ENCODE peak calls at places on chromosomes 7 and 10, in six cellular contexts. C is stomach, O is tibial nerve, V is esophagus squamous epithelium, S is thyroid gland, A is transverse colon. E is an unnamed sample.

GRCh38 chr10:62433181-62433692 is 59.1 kb downstream of the ZNF365 start:
- DNase-seq in S (no peak), C (no peak), O (no peak), V (no peak), A (no peak), E (peak)

GRCh38 chr7:116863168-116863670 is 832 bp downstream of the CAPZA2 start:
- DNase-seq in V (no peak), A (peak), S (no peak), C (no peak), O (no peak), E (no peak)

GRCh38 chr7:103967401-103967800 is 22.1 kb downstream of the RELN start:
- DNase-seq in A (no peak), V (no peak), S (no peak), O (no peak), C (no peak), E (no peak)

GRCh38 chr7:154583454-154583853 is 419.5 kb downstream of the PAXIP1 start:
- DNase-seq in O (no peak), S (no peak), A (no peak), V (no peak), C (no peak), E (no peak)

GRCh38 chr10:122362621-122363020 is 11.9 kb upstream of the PLEKHA1 start:
- DNase-seq in C (no peak), O (no peak), A (no peak), S (no peak), V (no peak), E (no peak)

GRCh38 chr7:128265156-128265905 is 24.3 kb downstream of the LEP start:
- DNase-seq in A (no peak), C (no peak), V (no peak), S (no peak), O (no peak), E (no peak)

GRCh38 chr10:20034732-20035131 is 218.5 kb downstream of the PLXDC2 start:
- DNase-seq in V (no peak), A (no peak), O (no peak), S (no peak), C (no peak), E (no peak)

GRCh38 chr7:150737265-150738055 is at the start of gene GIMAP5:
- DNase-seq in C (no peak), O (no peak), A (no peak), S (peak), V (no peak), E (no peak)

GRCh38 chr7:43572516-43573049 is 10.3 kb upstream of the STK17A start:
- DNase-seq in V (no peak), C (no peak), A (peak), O (no peak), S (no peak), E (no peak)

GRCh38 chr7:49166441-49166840 is 242.1 kb downstream of the CDC14C start:
- DNase-seq in O (no peak), V (no peak), C (no peak), A (no peak), S (no peak), E (no peak)

GRCh38 chr7:23220690-23221305 is 25.8 kb upstream of the GPNMB start:
- DNase-seq in S (no peak), A (no peak), O (no peak), V (no peak), C (no peak), E (no peak)

GRCh38 chr7:51009716-51010496 is 227.2 kb upstream of the GRB10 start:
- DNase-seq in S (peak), O (no peak), C (no peak), V (no peak), A (no peak), E (no peak)

GRCh38 chr7:7556852-7557251 is 9.8 kb upstream of the MIOS start:
- DNase-seq in C (no peak), V (no peak), A (no peak), S (no peak), O (no peak), E (no peak)

GRCh38 chr10:113126506-113127192 is 176.6 kb downstream of the TCF7L2 start:
- DNase-seq in A (peak), O (peak), S (peak), V (no peak), C (peak), E (peak)

GRCh38 chr7:38580485-38580884 is 50.7 kb downstream of the AMPH start:
- DNase-seq in O (no peak), S (no peak), A (no peak), V (no peak), C (no peak), E (no peak)

GRCh38 chr7:129958643-129959479 is 6.1 kb upstream of the UBE2H start:
- DNase-seq in C (peak), A (peak), O (no peak), S (peak), V (no peak), E (no peak)

GRCh38 chr10:131396108-131397010 is 84.8 kb upstream of the TCERG1L start:
- DNase-seq in C (no peak), S (no peak), A (no peak), V (no peak), O (no peak), E (peak)

GRCh38 chr10:46283217-46283944 is 3.4 kb upstream of the ANTXRL start:
- DNase-seq in C (peak), V (no peak), A (peak), S (no peak), O (no peak), E (no peak)

GRCh38 chr10:21919117-21919516 is 84.4 kb downstream of the DNAJC1 start:
- DNase-seq in A (no peak), C (no peak), V (no peak), O (no peak), S (no peak), E (no peak)

GRCh38 chr7:74654811-74655210 is 2.7 kb upstream of the GTF2I start:
- DNase-seq in S (no peak), A (no peak), V (no peak), O (no peak), C (no peak), E (no peak)

GRCh38 chr10:131691481-131692090 is 209.2 kb upstream of the PPP2R2D start:
- DNase-seq in A (no peak), O (no peak), C (no peak), S (no peak), V (no peak), E (no peak)

GRCh38 chr10:114810926-114811325 is 10.7 kb upstream of the FHIP2A start:
- DNase-seq in A (no peak), S (no peak), V (no peak), O (no peak), C (no peak), E (no peak)

GRCh38 chr10:79111427-79111826 is 42.7 kb downstream of the ZMIZ1 start:
- DNase-seq in C (no peak), S (no peak), O (no peak), A (no peak), V (no peak), E (no peak)
- TF ChIP-seq POLR2A in C (no peak), S (no peak), O (no peak), A (no peak), V (no peak), E (no peak)

GRCh38 chr7:16671811-16672210 is 25.8 kb downstream of the BZW2 start:
- DNase-seq in V (no peak), A (no peak), C (no peak), O (no peak), S (no peak), E (no peak)
- H3K27ac ChIP-seq in V (no peak), A (no peak), C (no peak), O (no peak), S (no peak), E (no peak)

GRCh38 chr7:5495581-5496375 is 72.1 kb upstream of the TNRC18 start:
- DNase-seq in A (peak), O (no peak), V (no peak), S (peak), C (peak), E (peak)
- TF ChIP-seq POLR2A in A (no peak), O (no peak), V (no peak), S (no peak), C (no peak), E (no peak)

DNA sequence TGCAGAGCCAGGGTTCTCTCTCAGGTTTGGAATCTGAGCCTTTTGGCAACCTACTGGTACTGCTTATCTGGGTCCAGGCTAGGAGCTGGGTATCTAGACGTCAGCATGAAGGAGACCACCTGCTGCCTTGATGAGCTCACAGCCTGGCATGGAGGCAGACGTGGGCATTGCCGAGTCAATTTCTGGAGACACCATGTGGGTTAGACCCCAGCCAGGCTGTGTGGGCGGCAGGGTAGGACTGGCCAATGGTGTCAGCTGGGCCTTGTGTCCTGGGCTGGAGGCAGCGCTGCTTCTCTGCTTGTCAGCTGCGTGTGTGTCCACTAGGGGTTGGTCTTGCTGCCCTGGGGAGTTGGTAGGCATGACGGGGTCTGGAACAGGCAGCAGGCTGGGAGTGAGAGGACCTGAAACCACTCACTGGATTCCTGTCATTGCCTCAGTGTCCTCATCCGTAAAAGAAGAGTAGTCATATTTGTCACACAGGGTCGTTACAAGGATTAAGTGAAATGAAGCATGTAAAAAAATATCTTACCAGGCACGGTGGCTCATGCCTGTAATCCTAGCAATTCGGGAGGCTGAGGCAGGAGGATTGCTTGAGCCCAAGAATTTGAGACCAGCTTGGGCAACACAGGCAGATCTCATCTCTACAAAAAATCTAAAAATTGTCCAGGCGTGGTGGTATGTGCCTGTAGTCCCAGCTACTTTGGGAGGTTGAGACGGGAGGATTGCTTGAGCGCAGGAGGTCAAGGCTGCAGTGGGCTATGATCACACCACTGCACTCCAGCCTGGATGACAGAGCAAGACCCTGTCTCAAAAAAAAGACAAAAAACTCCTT is 31.7 kb upstream of the ANKRD2 start:
- DNase-seq in A (no peak), C (no peak), S (no peak), V (no peak), O (no peak), E (no peak)
- H3K27ac ChIP-seq in A (peak), C (no peak), S (peak), V (peak), O (peak), E (peak)

GRCh38 chr10:10796061-10796773 is 221.5 kb upstream of the CELF2 start:
- DNase-seq in A (no peak), O (no peak), S (no peak), V (no peak), C (no peak), E (no peak)

GRCh38 chr10:10798543-10799192 is 219.0 kb upstream of the CELF2 start:
- DNase-seq in C (no peak), S (no peak), O (no peak), V (no peak), A (no peak), E (peak)

GRCh38 chr10:10798021-10798420 is 219.7 kb upstream of the CELF2 start:
- DNase-seq in A (no peak), C (no peak), O (no peak), V (no peak), S (no peak), E (no peak)

GRCh38 chr10:10797467-10797866 is 220.2 kb upstream of the CELF2 start:
- DNase-seq in A (no peak), S (peak), V (no peak), C (no peak), O (no peak), E (peak)

DNA sequence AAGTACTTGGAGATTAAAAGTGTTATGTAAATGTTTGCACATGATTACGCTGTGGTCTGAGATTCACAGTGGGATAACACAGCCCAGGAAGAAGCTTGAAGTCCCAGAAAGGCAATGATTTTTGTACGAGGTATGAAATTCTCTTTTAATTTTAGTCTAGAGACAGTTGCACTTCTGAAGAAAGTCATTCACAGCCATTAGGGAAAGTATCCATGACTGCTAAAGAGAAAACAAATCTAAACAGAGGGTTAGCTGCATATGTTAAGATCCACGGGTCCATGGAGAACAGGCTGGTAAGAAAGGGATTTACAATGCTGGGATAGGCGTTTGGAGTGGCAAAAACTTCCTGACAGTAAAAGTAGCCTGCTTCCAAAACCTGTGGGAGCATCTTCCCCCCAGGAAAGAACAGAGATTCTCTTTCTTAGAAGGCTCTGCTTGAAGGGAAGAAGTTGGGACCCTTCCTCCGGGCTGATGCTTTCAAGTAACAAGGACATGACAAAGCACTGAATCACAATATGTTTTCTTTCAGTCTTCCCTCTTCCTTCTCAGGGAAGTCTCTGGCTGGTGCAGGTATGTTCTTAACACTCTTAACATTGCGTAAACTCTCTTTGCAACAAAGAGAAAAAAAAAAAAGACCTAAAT is 220.8 kb upstream of the CELF2 start:
- DNase-seq in S (no peak), O (no peak), C (no peak), A (no peak), V (no peak), E (no peak)
- TF ChIP-seq POLR2A in S (no peak), O (no peak), C (no peak), A (no peak), V (no peak), E (no peak)

DNA sequence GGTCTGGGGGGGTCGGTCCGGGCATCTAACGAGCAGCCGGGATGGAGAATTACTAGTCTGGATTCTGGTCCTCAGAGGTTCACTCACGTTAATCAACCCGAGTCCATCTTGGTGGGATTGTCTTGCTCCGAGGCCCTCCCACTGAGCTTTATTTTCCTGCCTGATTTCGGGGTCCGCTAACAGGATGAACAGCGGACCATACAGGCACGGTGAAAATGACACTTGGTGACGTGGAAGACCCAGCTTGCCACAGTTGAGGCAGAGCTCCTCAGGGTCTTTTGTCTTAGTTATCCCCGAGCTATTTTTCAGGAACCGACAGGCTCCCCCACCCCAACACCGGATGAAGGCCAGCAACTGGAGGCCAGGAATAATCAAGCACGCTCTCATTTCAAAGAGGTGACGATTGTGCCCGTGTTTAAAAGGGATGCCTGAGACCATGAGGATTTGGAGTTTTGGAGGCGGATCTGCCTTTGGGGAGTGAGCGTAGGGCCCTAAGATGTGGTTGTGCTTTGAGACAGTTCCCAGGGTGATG is 517 bp upstream of the LRRD1 start:
- DNase-seq in O (no peak), A (no peak), V (no peak), C (no peak), S (peak), E (peak)
- H3K27ac ChIP-seq in O (peak), A (peak), V (peak), C (peak), S (peak), E (peak)

GRCh38 chr10:33065111-33065510 is 107.1 kb upstream of the ITGB1 start:
- DNase-seq in O (no peak), C (no peak), V (no peak), S (no peak), A (no peak), E (no peak)
- TF ChIP-seq POLR2A in O (no peak), C (no peak), V (no peak), S (no peak), A (no peak), E (no peak)

GRCh38 chr10:75408911-75409885 is 7.6 kb upstream of the ZNF503 start:
- DNase-seq in A (peak), O (no peak), C (peak), V (no peak), S (peak), E (peak)
- H3K27ac ChIP-seq in A (peak), O (peak), C (peak), V (peak), S (peak), E (peak)

GRCh38 chr7:99576251-99576650 is 17.8 kb downstream of the ZNF655 start:
- DNase-seq in C (no peak), S (no peak), O (no peak), A (no peak), V (no peak), E (no peak)

GRCh38 chr7:99579956-99580777 is 17.9 kb upstream of the TMEM225B start:
- DNase-seq in S (peak), V (no peak), O (no peak), C (no peak), A (peak), E (peak)

DNA sequence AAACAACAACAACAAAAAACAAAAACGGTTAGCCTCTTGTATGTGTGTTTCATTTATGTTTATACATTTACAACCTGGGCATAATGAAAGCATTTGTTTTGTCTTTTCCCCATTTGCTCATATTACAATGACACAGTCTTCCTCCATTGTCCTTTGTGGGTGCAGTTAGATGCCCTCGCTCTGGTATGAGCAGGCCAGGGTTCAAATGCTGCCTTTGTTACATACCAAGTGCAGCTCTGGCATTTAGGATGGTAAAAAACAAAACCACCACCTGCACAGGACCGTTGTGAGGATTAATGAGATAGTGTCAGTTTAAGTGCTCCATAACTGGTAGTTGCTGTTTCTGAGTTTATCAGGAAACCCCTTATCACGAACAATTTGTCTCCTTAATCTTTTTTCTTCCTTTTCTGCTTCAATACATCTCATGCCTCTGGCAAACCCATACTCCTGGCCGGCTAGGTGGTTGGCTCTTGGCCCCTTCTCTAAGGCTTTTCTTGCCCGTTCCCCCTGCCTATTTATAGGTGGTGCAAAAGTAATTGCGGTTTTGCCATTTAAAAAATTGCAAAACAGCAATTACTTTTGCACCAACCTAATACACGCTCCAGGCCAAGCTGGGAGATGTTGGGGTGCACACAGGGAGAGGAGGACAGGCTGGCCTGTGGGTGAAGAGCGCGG is 18.6 kb upstream of the TMEM225B start:
- DNase-seq in S (no peak), C (no peak), O (no peak), V (no peak), A (no peak), E (no peak)
- TF ChIP-seq POLR2A in S (no peak), C (no peak), O (no peak), V (no peak), A (no peak), E (no peak)

DNA sequence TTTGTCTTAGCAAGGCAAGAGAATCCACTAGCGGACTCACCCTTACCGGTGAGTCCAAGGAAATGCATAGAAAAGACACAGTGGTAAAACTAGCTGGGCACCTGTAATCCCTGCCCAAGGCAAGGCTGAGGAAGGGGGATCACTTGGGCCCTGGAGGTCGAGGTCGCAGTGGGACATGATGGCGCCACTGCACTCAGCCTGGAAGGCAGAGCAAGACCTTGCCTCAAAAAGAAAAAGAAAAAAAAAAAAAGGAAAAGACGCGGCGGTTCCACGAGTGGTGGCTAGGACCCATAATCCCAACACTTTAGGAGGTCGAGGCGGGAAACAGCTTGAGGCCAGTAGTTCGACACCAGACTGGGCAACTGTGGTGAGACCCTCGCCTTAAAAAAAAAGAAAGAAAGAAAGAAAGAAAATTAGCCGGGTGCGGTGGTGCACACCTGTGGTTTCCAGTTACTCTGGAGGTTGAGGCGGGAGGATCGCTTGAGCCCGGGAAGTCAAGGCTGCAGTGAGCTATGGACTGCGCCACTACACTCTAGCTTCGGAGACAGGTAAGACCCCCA is 808 bp upstream of the OTUD1 start:
- DNase-seq in C (no peak), V (no peak), O (no peak), A (no peak), S (no peak), E (no peak)
- H3K27ac ChIP-seq in C (peak), V (peak), O (peak), A (peak), S (peak), E (peak)

E was measured in ovary.